ENCODE peak calls at places on chromosome 5, in six cellular contexts. One of them, this sample, is unnamed.

GRCh38 chr5:33558489-33558888 is 117.7 kb downstream of the TARS1 start:
- DNase-seq in HepG2: no peak
- DNase-seq in H1: no peak
- DNase-seq in HCT116: no peak
- DNase-seq in GM12878: no peak
- DNase-seq in K562: no peak
- DNase-seq in this sample: no peak

GRCh38 chr5:40995816-40996586 is 75.1 kb downstream of the MROH2B start:
- DNase-seq in K562: no peak
- DNase-seq in GM12878: no peak
- DNase-seq in HepG2: no peak
- DNase-seq in H1: no peak
- DNase-seq in HCT116: no peak
- DNase-seq in this sample: no peak

GRCh38 chr5:170121321-170121720 is 15.6 kb downstream of the FOXI1 start:
- DNase-seq in GM12878: no peak
- DNase-seq in HCT116: no peak
- DNase-seq in HepG2: no peak
- DNase-seq in K562: no peak
- DNase-seq in H1: no peak
- DNase-seq in this sample: no peak

GRCh38 chr5:11384441-11385250 is 519.6 kb downstream of the CTNND2 start:
- DNase-seq in GM12878: no peak
- DNase-seq in H1: peak
- DNase-seq in K562: no peak
- DNase-seq in HepG2: no peak
- DNase-seq in HCT116: no peak
- DNase-seq in this sample: peak

GRCh38 chr5:113204525-113205161 is 228.0 kb downstream of the DCP2 start:
- DNase-seq in HepG2: peak
- DNase-seq in HCT116: no peak
- DNase-seq in GM12878: no peak
- DNase-seq in K562: no peak
- DNase-seq in H1: no peak
- DNase-seq in this sample: peak

GRCh38 chr5:139458580-139459407 is 3.7 kb downstream of the ECSCR start:
- DNase-seq in H1: no peak
- DNase-seq in GM12878: peak
- DNase-seq in HepG2: no peak
- DNase-seq in K562: no peak
- DNase-seq in HCT116: no peak
- DNase-seq in this sample: no peak

GRCh38 chr5:108720416-108720815 is 27.3 kb upstream of the FER start:
- DNase-seq in GM12878: peak
- DNase-seq in H1: no peak
- DNase-seq in HepG2: no peak
- DNase-seq in K562: no peak
- DNase-seq in HCT116: no peak
- DNase-seq in this sample: no peak

GRCh38 chr5:93158841-93159240 is 422.2 kb downstream of the NR2F1-AS1 start:
- DNase-seq in HepG2: no peak
- DNase-seq in HCT116: no peak
- DNase-seq in K562: no peak
- DNase-seq in GM12878: no peak
- DNase-seq in H1: no peak
- DNase-seq in this sample: no peak

GRCh38 chr5:37871023-37871815 is 31.4 kb upstream of the GDNF start:
- DNase-seq in HepG2: no peak
- DNase-seq in H1: no peak
- DNase-seq in GM12878: no peak
- DNase-seq in HCT116: no peak
- DNase-seq in K562: no peak
- DNase-seq in this sample: no peak

GRCh38 chr5:59124983-59125960 is 542.4 kb downstream of the RAB3C start:
- DNase-seq in HCT116: no peak
- DNase-seq in H1: peak
- DNase-seq in K562: no peak
- DNase-seq in GM12878: no peak
- DNase-seq in HepG2: no peak
- DNase-seq in this sample: no peak

GRCh38 chr5:139453683-139454567 is 8.6 kb downstream of the ECSCR start:
- DNase-seq in GM12878: no peak
- DNase-seq in K562: no peak
- DNase-seq in HCT116: no peak
- DNase-seq in HepG2: no peak
- DNase-seq in H1: no peak
- DNase-seq in this sample: no peak

GRCh38 chr5:19753579-19753978 is 234.4 kb downstream of the CDH18 start:
- DNase-seq in K562: no peak
- DNase-seq in H1: no peak
- DNase-seq in GM12878: no peak
- DNase-seq in HepG2: no peak
- DNase-seq in HCT116: no peak
- DNase-seq in this sample: no peak

GRCh38 chr5:139193928-139194327 is 4.2 kb downstream of the SIL1 start:
- DNase-seq in HCT116: no peak
- DNase-seq in K562: no peak
- DNase-seq in GM12878: no peak
- DNase-seq in H1: no peak
- DNase-seq in HepG2: peak
- DNase-seq in this sample: peak

GRCh38 chr5:38657020-38657419 is 100.6 kb upstream of the LIFR start:
- DNase-seq in GM12878: no peak
- DNase-seq in HepG2: no peak
- DNase-seq in H1: no peak
- DNase-seq in HCT116: no peak
- DNase-seq in K562: no peak
- DNase-seq in this sample: no peak

GRCh38 chr5:135891804-135892203 is 3.8 kb downstream of the IL9 start:
- DNase-seq in K562: no peak
- DNase-seq in GM12878: no peak
- DNase-seq in HepG2: no peak
- DNase-seq in HCT116: no peak
- DNase-seq in H1: no peak
- DNase-seq in this sample: no peak

GRCh38 chr5:174317261-174317894 is 271.9 kb downstream of the NSG2 start:
- DNase-seq in HepG2: peak
- DNase-seq in K562: peak
- DNase-seq in H1: peak
- DNase-seq in HCT116: no peak
- DNase-seq in GM12878: no peak
- DNase-seq in this sample: peak

GRCh38 chr5:67038817-67039603 is 157.6 kb downstream of the CD180 start:
- DNase-seq in HepG2: peak
- DNase-seq in K562: no peak
- DNase-seq in HCT116: no peak
- DNase-seq in GM12878: no peak
- DNase-seq in H1: no peak
- DNase-seq in this sample: no peak

GRCh38 chr5:147504535-147504934 is 5.3 kb downstream of the DPYSL3 start:
- DNase-seq in K562: no peak
- DNase-seq in H1: no peak
- DNase-seq in HepG2: no peak
- DNase-seq in GM12878: no peak
- DNase-seq in HCT116: no peak
- DNase-seq in this sample: no peak

GRCh38 chr5:147509710-147510651 is at the start of gene DPYSL3:
- DNase-seq in GM12878: no peak
- DNase-seq in HCT116: peak
- DNase-seq in H1: peak
- DNase-seq in K562: no peak
- DNase-seq in HepG2: no peak
- DNase-seq in this sample: peak

GRCh38 chr5:147508711-147509040 is 1.2 kb downstream of the DPYSL3 start:
- DNase-seq in K562: no peak
- DNase-seq in HepG2: no peak
- DNase-seq in H1: no peak
- DNase-seq in HCT116: no peak
- DNase-seq in GM12878: no peak
- DNase-seq in this sample: no peak

GRCh38 chr5:147509041-147509709 is 693 bp downstream of the DPYSL3 start:
- DNase-seq in H1: peak
- DNase-seq in GM12878: no peak
- DNase-seq in HCT116: no peak
- DNase-seq in K562: no peak
- DNase-seq in HepG2: no peak
- DNase-seq in this sample: no peak

DNA sequence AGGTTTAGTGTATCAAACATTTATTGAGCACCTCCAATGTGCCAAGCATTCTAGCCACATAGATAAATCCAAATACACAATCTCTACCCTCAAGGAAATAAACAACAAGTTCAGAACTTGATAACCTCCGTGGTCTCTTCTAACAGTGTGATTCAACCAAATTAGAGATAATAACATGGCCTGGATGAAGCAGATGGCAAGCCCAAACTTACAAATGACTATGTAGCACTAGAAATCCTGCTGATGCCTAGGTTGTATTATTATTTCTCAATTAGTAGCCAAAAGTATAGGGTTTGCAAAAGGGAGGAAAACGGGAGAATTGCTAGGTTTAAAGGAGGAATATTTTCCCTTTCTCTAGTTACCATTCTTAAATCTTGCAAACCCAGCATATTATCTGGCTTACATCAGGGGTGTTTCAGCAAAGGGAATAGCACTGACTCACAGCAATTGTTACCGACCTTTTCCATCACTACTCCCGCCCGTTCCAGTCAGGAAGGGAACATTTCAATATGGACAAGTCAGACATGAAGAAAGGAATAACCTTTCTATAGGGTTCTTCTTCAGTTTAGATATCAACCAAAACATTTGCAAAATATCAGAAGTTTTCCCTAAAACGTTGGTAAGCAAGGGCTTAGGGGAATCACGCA is 2.3 kb downstream of the DPYSL3 start:
- DNase-seq in K562: no peak
- DNase-seq in HepG2: no peak
- DNase-seq in GM12878: no peak
- DNase-seq in H1: no peak
- DNase-seq in HCT116: no peak
- DNase-seq in this sample: no peak
- TF ChIP-seq JUND in K562: no peak
- TF ChIP-seq JUND in HepG2: no peak
- TF ChIP-seq JUND in GM12878: no peak
- TF ChIP-seq JUND in H1: no peak
- TF ChIP-seq JUND in HCT116: no peak
- TF ChIP-seq JUND in this sample: no peak

GRCh38 chr5:176737746-176738699 is 72.3 kb upstream of the UNC5A start:
- DNase-seq in K562: no peak
- DNase-seq in GM12878: no peak
- DNase-seq in HCT116: no peak
- DNase-seq in H1: peak
- DNase-seq in HepG2: no peak
- DNase-seq in this sample: no peak
- TF ChIP-seq JUND in K562: no peak
- TF ChIP-seq JUND in GM12878: no peak
- TF ChIP-seq JUND in HCT116: no peak
- TF ChIP-seq JUND in H1: no peak
- TF ChIP-seq JUND in HepG2: no peak
- TF ChIP-seq JUND in this sample: no peak

DNA sequence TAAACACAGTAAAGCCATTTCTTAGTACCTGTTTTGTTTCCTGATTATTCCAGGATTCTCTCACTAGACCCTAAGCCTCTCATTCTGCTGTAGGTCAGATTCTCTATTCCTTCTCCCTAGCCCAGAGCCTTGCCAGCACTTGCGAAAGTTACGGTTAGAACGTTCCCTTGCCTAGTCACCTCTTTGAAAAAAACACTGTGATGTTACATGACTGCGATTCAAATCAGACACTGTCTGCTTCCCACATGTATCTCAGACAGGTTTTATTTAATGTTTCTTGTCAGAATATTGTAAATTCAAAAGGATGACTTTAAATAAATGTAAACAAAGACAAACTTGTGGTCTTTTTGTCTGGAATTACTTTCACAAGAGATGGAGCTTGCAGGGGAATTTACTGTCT is 116.5 kb upstream of the OTULINL start:
- DNase-seq in HCT116: no peak
- DNase-seq in K562: no peak
- DNase-seq in GM12878: no peak
- DNase-seq in H1: no peak
- DNase-seq in HepG2: no peak
- DNase-seq in this sample: no peak
- TF ChIP-seq JUND in HCT116: no peak
- TF ChIP-seq JUND in K562: no peak
- TF ChIP-seq JUND in GM12878: no peak
- TF ChIP-seq JUND in H1: no peak
- TF ChIP-seq JUND in HepG2: no peak
- TF ChIP-seq JUND in this sample: no peak

DNA sequence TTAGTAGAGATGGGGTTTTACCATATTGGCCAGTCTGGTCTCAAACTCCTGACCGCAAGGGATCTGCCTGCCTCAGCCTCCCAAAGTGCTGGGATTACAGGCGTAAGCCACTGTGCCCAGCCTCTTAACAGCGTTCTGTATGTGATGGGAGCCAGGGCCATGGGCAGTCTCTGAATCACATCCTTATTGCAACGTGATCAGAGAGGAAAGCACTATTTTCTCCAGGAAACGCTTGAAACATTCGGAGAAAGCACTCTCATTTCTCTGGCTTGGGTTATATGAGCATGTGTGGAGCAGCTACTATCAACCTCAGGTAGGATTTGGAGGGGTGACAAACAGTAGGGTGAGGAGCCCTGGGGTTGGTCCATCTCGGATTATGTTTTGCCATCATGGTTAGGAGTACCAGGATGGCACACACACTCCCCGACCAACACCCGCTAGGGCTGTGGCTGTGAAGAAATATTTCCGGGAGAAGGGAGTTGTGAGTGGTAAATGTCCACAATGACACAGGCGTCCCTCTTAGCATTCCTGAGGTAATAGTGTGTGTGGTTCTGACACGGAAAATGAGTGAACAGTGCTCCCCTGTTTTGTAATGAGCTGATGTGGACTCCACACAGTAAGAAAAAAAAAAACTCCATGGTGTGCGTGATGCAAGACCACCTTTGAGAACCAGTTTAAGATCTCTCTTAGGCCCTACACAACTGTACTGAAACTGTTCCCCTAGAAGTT is 406.2 kb upstream of the ZNF608 start:
- DNase-seq in HepG2: no peak
- DNase-seq in H1: no peak
- DNase-seq in K562: no peak
- DNase-seq in HCT116: no peak
- DNase-seq in GM12878: no peak
- DNase-seq in this sample: no peak
- TF ChIP-seq JUND in HepG2: no peak
- TF ChIP-seq JUND in H1: no peak
- TF ChIP-seq JUND in K562: no peak
- TF ChIP-seq JUND in HCT116: no peak
- TF ChIP-seq JUND in GM12878: no peak
- TF ChIP-seq JUND in this sample: no peak

DNA sequence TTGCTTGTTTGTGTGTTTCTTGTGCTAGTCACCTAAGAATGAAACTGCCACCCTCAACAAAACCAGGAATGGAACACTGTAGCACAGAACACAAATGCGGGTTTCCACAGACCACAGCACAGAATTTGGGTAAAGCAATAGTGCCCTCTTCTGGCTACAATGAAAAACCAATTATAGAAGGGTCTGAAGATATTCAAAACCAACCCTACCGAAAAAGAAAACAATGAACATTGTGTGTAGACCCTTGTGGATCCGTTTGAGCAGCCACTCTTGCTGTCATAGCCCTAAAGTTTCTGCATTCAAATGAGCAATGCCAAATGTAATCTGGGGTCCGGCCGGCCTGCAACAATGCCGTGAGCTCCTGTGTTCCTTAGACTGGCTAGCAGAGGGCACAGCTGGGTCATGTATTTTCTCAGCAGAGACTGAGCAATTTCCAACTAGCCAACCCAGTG is 8.3 kb upstream of the ENC1 start:
- DNase-seq in HepG2: peak
- DNase-seq in HCT116: no peak
- DNase-seq in H1: no peak
- DNase-seq in K562: peak
- DNase-seq in GM12878: no peak
- DNase-seq in this sample: peak
- TF ChIP-seq JUND in HepG2: no peak
- TF ChIP-seq JUND in HCT116: no peak
- TF ChIP-seq JUND in H1: no peak
- TF ChIP-seq JUND in K562: no peak
- TF ChIP-seq JUND in GM12878: no peak
- TF ChIP-seq JUND in this sample: no peak